ENCODE peak calls at places on chromosome 20, in nine cellular contexts. R is naive thymus-derived CD4-positive, alpha-beta T cell; U is skeletal muscle cell; B is left ventricle myocardium inferior; I is kidney tubule cell; J is iris pigment epithelial cell; F is stimulated activated CD8-positive, alpha-beta memory T cell treated with anti-CD3 and anti-CD28 coated beads, Interleukin-4, amount 100 ng/mL, for 1 hour; P is pancreas; X is activated CD4-positive, alpha-beta T cell treated with anti-CD3 and anti-CD28 coated beads, Interleukin-2, amount 50 U/mL, for 24 hours. T is an unnamed sample.

GRCh38 chr20:53911301-53911700 is 159.1 kb downstream of the BCAS1 start:
- DNase-seq in U (no peak), P (no peak), R (no peak), I (no peak), J (no peak), X (no peak), B (no peak), F (no peak), T (no peak)

GRCh38 chr20:48294942-48295341 is 509.7 kb upstream of the SULF2 start:
- DNase-seq in X (no peak), J (no peak), F (no peak), R (no peak), I (no peak), P (no peak), B (no peak), U (no peak), T (no peak)

GRCh38 chr20:56604690-56605089 is 24.4 kb upstream of the TFAP2C start:
- DNase-seq in P (no peak), I (no peak), J (no peak), F (no peak), U (no peak), R (no peak), B (no peak), X (no peak), T (no peak)

GRCh38 chr20:50296450-50297375 is 106.1 kb downstream of the CEBPB start:
- DNase-seq in X (no peak), J (no peak), I (no peak), B (no peak), U (no peak), P (peak), F (no peak), R (no peak), T (no peak)

GRCh38 chr20:50478162-50479036 is 31.8 kb upstream of the PTPN1 start:
- DNase-seq in F (peak), R (peak), X (peak), U (no peak), I (peak), J (peak), B (peak), P (peak), T (peak)

GRCh38 chr20:46586724-46587123 is 36.3 kb upstream of the OCSTAMP start:
- DNase-seq in U (no peak), R (no peak), X (no peak), I (no peak), J (no peak), B (no peak), P (no peak), F (no peak), T (no peak)

GRCh38 chr20:63553251-63553932 is 567 bp upstream of the FNDC11 start:
- DNase-seq in F (peak), J (peak), B (peak), P (peak), I (peak), U (peak), X (peak), R (peak), T (peak)

GRCh38 chr20:38130687-38131587 is 34.1 kb downstream of the TGM2 start:
- DNase-seq in F (no peak), P (peak), R (no peak), I (no peak), X (no peak), B (no peak), U (no peak), J (no peak), T (no peak)

GRCh38 chr20:53934421-53935352 is 135.7 kb downstream of the BCAS1 start:
- DNase-seq in X (no peak), F (no peak), B (peak), P (no peak), J (peak), I (peak), U (peak), R (peak), T (peak)

GRCh38 chr20:38112249-38112942 is 52.7 kb downstream of the TGM2 start:
- DNase-seq in U (no peak), X (no peak), R (no peak), J (no peak), I (no peak), P (no peak), F (no peak), B (no peak), T (no peak)

GRCh38 chr20:38790210-38791053 is 15.1 kb upstream of the PPP1R16B start:
- DNase-seq in F (peak), R (peak), U (peak), I (peak), J (peak), X (peak), P (no peak), B (no peak), T (no peak)

GRCh38 chr20:676315-676937 is 824 bp upstream of the SCRT2 start:
- DNase-seq in F (no peak), P (peak), B (no peak), X (no peak), I (no peak), R (no peak), J (no peak), U (no peak), T (no peak)

GRCh38 chr20:25320035-25320800 is 70.4 kb downstream of the ABHD12 start:
- DNase-seq in X (no peak), U (no peak), F (no peak), B (no peak), J (no peak), R (no peak), P (no peak), I (no peak), T (no peak)

GRCh38 chr20:18312723-18313122 is 24.4 kb downstream of the ZNF133 start:
- DNase-seq in J (no peak), R (no peak), B (no peak), X (no peak), F (no peak), I (no peak), U (no peak), P (no peak), T (no peak)

GRCh38 chr20:21323640-21324039 is 20.5 kb downstream of the XRN2 start:
- DNase-seq in R (no peak), B (no peak), P (no peak), F (no peak), J (peak), X (no peak), U (no peak), I (peak), T (no peak)

GRCh38 chr20:33851842-33852466 is 40.8 kb downstream of the CHMP4B start:
- DNase-seq in R (no peak), F (no peak), X (no peak), U (no peak), P (no peak), B (no peak), J (no peak), I (no peak), T (no peak)

GRCh38 chr20:58877374-58878360 is 25.2 kb downstream of the GNAS start:
- DNase-seq in I (no peak), U (no peak), B (no peak), P (no peak), R (peak), F (no peak), J (no peak), X (no peak), T (peak)